ENCODE peak calls at places on chromosomes 3 and 15, in five cellular contexts. E, Z, T, Y and O are unnamed samples.

GRCh38 chr3:24351779-24352469 is 142.7 kb downstream of the THRB start:
- DNase-seq in E (no peak), Z (no peak), T (no peak), Y (no peak), O (peak)

GRCh38 chr3:23648326-23648964 is 157.3 kb upstream of the UBE2E1 start:
- DNase-seq in E (no peak), Z (no peak), T (no peak), Y (no peak), O (no peak)

GRCh38 chr3:41120461-41120860 is 78.8 kb upstream of the CTNNB1 start:
- DNase-seq in E (no peak), Z (no peak), T (no peak), Y (no peak), O (no peak)

GRCh38 chr3:11498646-11499045 is 145.1 kb downstream of the VGLL4 start:
- DNase-seq in E (no peak), Z (no peak), T (no peak), Y (no peak), O (no peak)

GRCh38 chr3:182214406-182214805 is 502.7 kb downstream of the SOX2 start:
- DNase-seq in E (no peak), Z (no peak), T (no peak), Y (no peak), O (no peak)

GRCh38 chr15:26662226-26662750 is 110.6 kb downstream of the GABRB3 start:
- DNase-seq in E (no peak), Z (no peak), T (no peak), Y (no peak), O (no peak)

GRCh38 chr3:148873270-148873927 is 8.3 kb downstream of the CPA3 start:
- DNase-seq in E (no peak), Z (no peak), T (no peak), Y (no peak), O (no peak)

GRCh38 chr15:74340139-74340538 is 27.3 kb downstream of the CYP11A1 start:
- DNase-seq in E (no peak), Z (no peak), T (no peak), Y (no peak), O (peak)

GRCh38 chr3:111333642-111334041 is 208.4 kb upstream of the CD96 start:
- DNase-seq in E (no peak), Z (no peak), T (no peak), Y (no peak), O (no peak)

GRCh38 chr15:40253179-40253790 is 14.4 kb downstream of the PAK6 start:
- DNase-seq in E (no peak), Z (no peak), T (no peak), Y (no peak), O (no peak)

GRCh38 chr3:99319450-99319849 is 318.9 kb upstream of the COL8A1 start:
- DNase-seq in E (peak), Z (no peak), T (no peak), Y (no peak), O (no peak)

GRCh38 chr15:73866881-73867410 is 6.4 kb upstream of the TBC1D21 start:
- DNase-seq in E (no peak), Z (no peak), T (no peak), Y (no peak), O (peak)